ENCODE peak calls at places on chromosomes 5 and 9, in four cellular contexts. R is CD4-positive, alpha-beta T cell; Z is NCI-H1092; Y is NCI-H510A treated with DMSO at 0.1 percent for 48 hours. G is an unnamed sample.

GRCh38 chr5:144469106-144469505 is 298.4 kb downstream of the KCTD16 start:
- DNase-seq in R (no peak), Z (no peak), Y (no peak), G (peak; percentile 82)

GRCh38 chr5:35229076-35230042 is 928 bp downstream of the PRLR start:
- DNase-seq in R (no peak), Z (no peak), Y (no peak), G (no peak)

GRCh38 chr5:91252916-91253315 is 130.2 kb downstream of the ARRDC3 start:
- DNase-seq in R (no peak), Z (no peak), Y (no peak), G (no peak)

GRCh38 chr5:52893105-52893504 is 96.0 kb upstream of the ITGA2 start:
- DNase-seq in R (no peak), Z (no peak), Y (no peak), G (peak; percentile 77)

GRCh38 chr5:76849767-76850291 is at the start of gene S100Z:
- DNase-seq in R (peak; percentile 13), Z (no peak), Y (no peak), G (no peak)

GRCh38 chr9:16901589-16901988 is 31.1 kb upstream of the BNC2 start:
- DNase-seq in R (no peak), Z (no peak), Y (no peak), G (peak; percentile 58)

GRCh38 chr5:14683906-14684455 is 19.5 kb downstream of the OTULIN start:
- DNase-seq in R (no peak), Z (no peak), Y (no peak), G (no peak)

GRCh38 chr9:77876091-77876490 is 155.5 kb downstream of the GNAQ start:
- DNase-seq in R (no peak), Z (no peak), Y (no peak), G (peak; percentile 54)

GRCh38 chr5:149130932-149131273 is 10.4 kb upstream of the ABLIM3 start:
- DNase-seq in R (no peak), Z (no peak), Y (no peak), G (no peak)

GRCh38 chr5:132090107-132090506 is 16.5 kb downstream of the CSF2 start:
- DNase-seq in R (no peak), Z (no peak), Y (no peak), G (peak; percentile 96)

GRCh38 chr9:137665697-137666504 is 47.1 kb downstream of the EHMT1 start:
- DNase-seq in R (no peak), Z (no peak), Y (no peak), G (no peak)

GRCh38 chr9:137222190-137223077 is at the start of gene RNF208:
- DNase-seq in R (no peak), Z (no peak), Y (peak; percentile 19), G (no peak)

GRCh38 chr5:35454011-35454525 is 163.6 kb upstream of the SPEF2 start:
- DNase-seq in R (no peak), Z (no peak), Y (no peak), G (no peak)

GRCh38 chr9:129392093-129392541 is 214.1 kb upstream of the IER5L start:
- DNase-seq in R (no peak), Z (no peak), Y (no peak), G (no peak)

GRCh38 chr9:86093788-86094555 is 5.4 kb downstream of the GOLM1 start:
- DNase-seq in R (no peak), Z (no peak), Y (peak; percentile 79), G (no peak)

G was measured in LHCN-M2.